ENCODE peak calls at places on chromosomes 6 and 20, in ten cellular contexts. One of them, this sample, is unnamed.

GRCh38 chr6:54846243-54846856 is at the start of gene FAM83B:
- DNase-seq in tibial artery: no peak
- DNase-seq in NCI-H1694: no peak
- DNase-seq in stimulated activated CD4-positive, alpha-beta T cell treated with anti-CD3 and anti-CD28 coated beads, Interleukin-15, amount 100 ng/mL, for 1 hour: no peak
- DNase-seq in CD8-positive, alpha-beta T cell: no peak
- DNase-seq in heart right ventricle: no peak
- DNase-seq in ELF-1: peak
- DNase-seq in fibroblast of lung: no peak
- DNase-seq in cerebellum: no peak
- DNase-seq in HT1080: no peak
- DNase-seq in this sample: no peak

GRCh38 chr6:107690864-107691661 is 133.1 kb downstream of the SCML4 start:
- DNase-seq in CD8-positive, alpha-beta T cell: no peak
- DNase-seq in ELF-1: peak
- DNase-seq in stimulated activated CD4-positive, alpha-beta T cell treated with anti-CD3 and anti-CD28 coated beads, Interleukin-15, amount 100 ng/mL, for 1 hour: no peak
- DNase-seq in tibial artery: no peak
- DNase-seq in cerebellum: no peak
- DNase-seq in NCI-H1694: no peak
- DNase-seq in heart right ventricle: peak
- DNase-seq in HT1080: peak
- DNase-seq in fibroblast of lung: peak
- DNase-seq in this sample: no peak

GRCh38 chr20:60469829-60470228 is 511.6 kb downstream of the CDH26 start:
- DNase-seq in stimulated activated CD4-positive, alpha-beta T cell treated with anti-CD3 and anti-CD28 coated beads, Interleukin-15, amount 100 ng/mL, for 1 hour: no peak
- DNase-seq in tibial artery: no peak
- DNase-seq in heart right ventricle: no peak
- DNase-seq in NCI-H1694: no peak
- DNase-seq in cerebellum: no peak
- DNase-seq in fibroblast of lung: no peak
- DNase-seq in HT1080: no peak
- DNase-seq in CD8-positive, alpha-beta T cell: no peak
- DNase-seq in ELF-1: no peak
- DNase-seq in this sample: no peak

GRCh38 chr20:16553684-16554083 is 19.6 kb downstream of the KIF16B start:
- DNase-seq in ELF-1: no peak
- DNase-seq in cerebellum: no peak
- DNase-seq in fibroblast of lung: no peak
- DNase-seq in HT1080: no peak
- DNase-seq in heart right ventricle: no peak
- DNase-seq in NCI-H1694: no peak
- DNase-seq in CD8-positive, alpha-beta T cell: no peak
- DNase-seq in tibial artery: no peak
- DNase-seq in stimulated activated CD4-positive, alpha-beta T cell treated with anti-CD3 and anti-CD28 coated beads, Interleukin-15, amount 100 ng/mL, for 1 hour: no peak
- DNase-seq in this sample: no peak

GRCh38 chr20:49909499-49910339 is 5.6 kb downstream of the SPATA2 start:
- DNase-seq in CD8-positive, alpha-beta T cell: no peak
- DNase-seq in ELF-1: peak
- DNase-seq in tibial artery: peak
- DNase-seq in NCI-H1694: no peak
- DNase-seq in cerebellum: peak
- DNase-seq in fibroblast of lung: no peak
- DNase-seq in heart right ventricle: peak
- DNase-seq in stimulated activated CD4-positive, alpha-beta T cell treated with anti-CD3 and anti-CD28 coated beads, Interleukin-15, amount 100 ng/mL, for 1 hour: no peak
- DNase-seq in HT1080: no peak
- DNase-seq in this sample: peak

GRCh38 chr6:7763896-7764295 is 38.0 kb downstream of the BMP6 start:
- DNase-seq in HT1080: no peak
- DNase-seq in heart right ventricle: no peak
- DNase-seq in stimulated activated CD4-positive, alpha-beta T cell treated with anti-CD3 and anti-CD28 coated beads, Interleukin-15, amount 100 ng/mL, for 1 hour: no peak
- DNase-seq in CD8-positive, alpha-beta T cell: no peak
- DNase-seq in cerebellum: no peak
- DNase-seq in NCI-H1694: peak
- DNase-seq in fibroblast of lung: peak
- DNase-seq in ELF-1: no peak
- DNase-seq in tibial artery: no peak
- DNase-seq in this sample: no peak

GRCh38 chr20:54123587-54124180 is 50.1 kb downstream of the CYP24A1 start:
- DNase-seq in CD8-positive, alpha-beta T cell: no peak
- DNase-seq in ELF-1: peak
- DNase-seq in cerebellum: no peak
- DNase-seq in tibial artery: no peak
- DNase-seq in NCI-H1694: no peak
- DNase-seq in fibroblast of lung: peak
- DNase-seq in heart right ventricle: no peak
- DNase-seq in stimulated activated CD4-positive, alpha-beta T cell treated with anti-CD3 and anti-CD28 coated beads, Interleukin-15, amount 100 ng/mL, for 1 hour: no peak
- DNase-seq in HT1080: peak
- DNase-seq in this sample: no peak

GRCh38 chr6:158793432-158793831 is 25.7 kb downstream of the EZR start:
- DNase-seq in NCI-H1694: no peak
- DNase-seq in CD8-positive, alpha-beta T cell: no peak
- DNase-seq in HT1080: peak
- DNase-seq in ELF-1: no peak
- DNase-seq in stimulated activated CD4-positive, alpha-beta T cell treated with anti-CD3 and anti-CD28 coated beads, Interleukin-15, amount 100 ng/mL, for 1 hour: no peak
- DNase-seq in heart right ventricle: no peak
- DNase-seq in cerebellum: no peak
- DNase-seq in tibial artery: no peak
- DNase-seq in fibroblast of lung: peak
- DNase-seq in this sample: no peak

GRCh38 chr6:78505178-78505577 is 362.2 kb upstream of the IRAK1BP1 start:
- DNase-seq in CD8-positive, alpha-beta T cell: no peak
- DNase-seq in HT1080: peak
- DNase-seq in NCI-H1694: no peak
- DNase-seq in cerebellum: no peak
- DNase-seq in heart right ventricle: no peak
- DNase-seq in ELF-1: no peak
- DNase-seq in tibial artery: no peak
- DNase-seq in fibroblast of lung: no peak
- DNase-seq in stimulated activated CD4-positive, alpha-beta T cell treated with anti-CD3 and anti-CD28 coated beads, Interleukin-15, amount 100 ng/mL, for 1 hour: no peak
- DNase-seq in this sample: no peak

GRCh38 chr20:18991012-18991411 is 177.4 kb downstream of the SCP2D1 start:
- DNase-seq in cerebellum: no peak
- DNase-seq in heart right ventricle: no peak
- DNase-seq in CD8-positive, alpha-beta T cell: no peak
- DNase-seq in NCI-H1694: no peak
- DNase-seq in tibial artery: no peak
- DNase-seq in fibroblast of lung: no peak
- DNase-seq in stimulated activated CD4-positive, alpha-beta T cell treated with anti-CD3 and anti-CD28 coated beads, Interleukin-15, amount 100 ng/mL, for 1 hour: no peak
- DNase-seq in HT1080: no peak
- DNase-seq in ELF-1: no peak
- DNase-seq in this sample: no peak

GRCh38 chr6:3797231-3798200 is 46.0 kb upstream of the PXDC1 start:
- DNase-seq in CD8-positive, alpha-beta T cell: no peak
- DNase-seq in HT1080: peak
- DNase-seq in ELF-1: no peak
- DNase-seq in heart right ventricle: no peak
- DNase-seq in NCI-H1694: no peak
- DNase-seq in fibroblast of lung: peak
- DNase-seq in cerebellum: no peak
- DNase-seq in stimulated activated CD4-positive, alpha-beta T cell treated with anti-CD3 and anti-CD28 coated beads, Interleukin-15, amount 100 ng/mL, for 1 hour: no peak
- DNase-seq in tibial artery: no peak
- DNase-seq in this sample: no peak

GRCh38 chr6:70586114-70586513 is 19.4 kb downstream of the SDHAF4 start:
- DNase-seq in NCI-H1694: no peak
- DNase-seq in heart right ventricle: no peak
- DNase-seq in cerebellum: no peak
- DNase-seq in tibial artery: no peak
- DNase-seq in CD8-positive, alpha-beta T cell: no peak
- DNase-seq in ELF-1: no peak
- DNase-seq in fibroblast of lung: no peak
- DNase-seq in HT1080: no peak
- DNase-seq in stimulated activated CD4-positive, alpha-beta T cell treated with anti-CD3 and anti-CD28 coated beads, Interleukin-15, amount 100 ng/mL, for 1 hour: no peak
- DNase-seq in this sample: no peak

GRCh38 chr20:44384423-44385027 is 29.0 kb downstream of the HNF4A start:
- DNase-seq in HT1080: peak
- DNase-seq in fibroblast of lung: peak
- DNase-seq in tibial artery: peak
- DNase-seq in stimulated activated CD4-positive, alpha-beta T cell treated with anti-CD3 and anti-CD28 coated beads, Interleukin-15, amount 100 ng/mL, for 1 hour: peak
- DNase-seq in CD8-positive, alpha-beta T cell: peak
- DNase-seq in cerebellum: peak
- DNase-seq in NCI-H1694: peak
- DNase-seq in ELF-1: peak
- DNase-seq in heart right ventricle: peak
- DNase-seq in this sample: peak

GRCh38 chr6:91376686-91377085 is 789.8 kb upstream of the MAP3K7 start:
- DNase-seq in tibial artery: no peak
- DNase-seq in NCI-H1694: no peak
- DNase-seq in cerebellum: peak
- DNase-seq in HT1080: peak
- DNase-seq in ELF-1: peak
- DNase-seq in CD8-positive, alpha-beta T cell: no peak
- DNase-seq in heart right ventricle: no peak
- DNase-seq in stimulated activated CD4-positive, alpha-beta T cell treated with anti-CD3 and anti-CD28 coated beads, Interleukin-15, amount 100 ng/mL, for 1 hour: no peak
- DNase-seq in fibroblast of lung: no peak
- DNase-seq in this sample: no peak

GRCh38 chr6:150539568-150539967 is 60.1 kb upstream of the PLEKHG1 start:
- DNase-seq in stimulated activated CD4-positive, alpha-beta T cell treated with anti-CD3 and anti-CD28 coated beads, Interleukin-15, amount 100 ng/mL, for 1 hour: no peak
- DNase-seq in ELF-1: no peak
- DNase-seq in heart right ventricle: no peak
- DNase-seq in HT1080: peak
- DNase-seq in tibial artery: no peak
- DNase-seq in NCI-H1694: no peak
- DNase-seq in cerebellum: no peak
- DNase-seq in fibroblast of lung: no peak
- DNase-seq in CD8-positive, alpha-beta T cell: no peak
- DNase-seq in this sample: no peak

GRCh38 chr6:15065603-15066002 is 180.3 kb upstream of the JARID2 start:
- DNase-seq in fibroblast of lung: peak
- DNase-seq in CD8-positive, alpha-beta T cell: no peak
- DNase-seq in stimulated activated CD4-positive, alpha-beta T cell treated with anti-CD3 and anti-CD28 coated beads, Interleukin-15, amount 100 ng/mL, for 1 hour: no peak
- DNase-seq in NCI-H1694: no peak
- DNase-seq in HT1080: no peak
- DNase-seq in heart right ventricle: no peak
- DNase-seq in ELF-1: no peak
- DNase-seq in tibial artery: no peak
- DNase-seq in cerebellum: no peak
- DNase-seq in this sample: no peak